ENCODE peak calls at places on chromosomes 7 and 10, in ten cellular contexts. One of them, this sample, is unnamed.

GRCh38 chr10:3961082-3961481 is 176.1 kb upstream of the KLF6 start:
- DNase-seq in epithelial cell of esophagus: no peak
- DNase-seq in Peyer's patch: peak; percentile 73
- DNase-seq in HFF-Myc: no peak
- DNase-seq in fibroblast of mammary gland: no peak
- DNase-seq in heart right ventricle: no peak
- DNase-seq in AG04450: no peak
- DNase-seq in NB4: no peak
- DNase-seq in fibroblast of pulmonary artery: no peak
- DNase-seq in adrenal gland: no peak
- DNase-seq in this sample: no peak

GRCh38 chr7:127477285-127478039 is 85.0 kb upstream of the ZNF800 start:
- DNase-seq in epithelial cell of esophagus: peak; percentile 23
- DNase-seq in Peyer's patch: no peak
- DNase-seq in HFF-Myc: no peak
- DNase-seq in fibroblast of mammary gland: no peak
- DNase-seq in heart right ventricle: no peak
- DNase-seq in AG04450: no peak
- DNase-seq in NB4: no peak
- DNase-seq in fibroblast of pulmonary artery: no peak
- DNase-seq in adrenal gland: peak; percentile 51
- DNase-seq in this sample: no peak

GRCh38 chr7:71077743-71078476 is 54.0 kb upstream of the GALNT17 start:
- DNase-seq in epithelial cell of esophagus: no peak
- DNase-seq in Peyer's patch: no peak
- DNase-seq in HFF-Myc: no peak
- DNase-seq in fibroblast of mammary gland: no peak
- DNase-seq in heart right ventricle: no peak
- DNase-seq in AG04450: no peak
- DNase-seq in NB4: no peak
- DNase-seq in fibroblast of pulmonary artery: no peak
- DNase-seq in adrenal gland: no peak
- DNase-seq in this sample: no peak

GRCh38 chr10:122476034-122476695 is 14.8 kb downstream of the HTRA1 start:
- DNase-seq in epithelial cell of esophagus: peak; percentile 88
- DNase-seq in Peyer's patch: no peak
- DNase-seq in HFF-Myc: no peak
- DNase-seq in fibroblast of mammary gland: no peak
- DNase-seq in heart right ventricle: no peak
- DNase-seq in AG04450: no peak
- DNase-seq in NB4: no peak
- DNase-seq in fibroblast of pulmonary artery: no peak
- DNase-seq in adrenal gland: no peak
- DNase-seq in this sample: no peak

GRCh38 chr10:58952747-58953466 is 223.5 kb upstream of the PHYHIPL start:
- DNase-seq in epithelial cell of esophagus: peak; percentile 58
- DNase-seq in Peyer's patch: peak; percentile 78
- DNase-seq in HFF-Myc: peak; percentile 60
- DNase-seq in fibroblast of mammary gland: peak; percentile 65
- DNase-seq in heart right ventricle: no peak
- DNase-seq in AG04450: no peak
- DNase-seq in NB4: peak; percentile 46
- DNase-seq in fibroblast of pulmonary artery: peak; percentile 69
- DNase-seq in adrenal gland: peak; percentile 86
- DNase-seq in this sample: no peak

GRCh38 chr7:158267737-158268435 is 319.7 kb downstream of the PTPRN2 start:
- DNase-seq in epithelial cell of esophagus: no peak
- DNase-seq in Peyer's patch: no peak
- DNase-seq in HFF-Myc: no peak
- DNase-seq in fibroblast of mammary gland: no peak
- DNase-seq in heart right ventricle: no peak
- DNase-seq in AG04450: no peak
- DNase-seq in NB4: no peak
- DNase-seq in fibroblast of pulmonary artery: no peak
- DNase-seq in adrenal gland: no peak
- DNase-seq in this sample: no peak

GRCh38 chr10:4939224-4940072 is 23.8 kb upstream of the AKR1C1 start:
- DNase-seq in epithelial cell of esophagus: peak; percentile 50
- DNase-seq in Peyer's patch: no peak
- DNase-seq in HFF-Myc: no peak
- DNase-seq in fibroblast of mammary gland: peak; percentile 51
- DNase-seq in heart right ventricle: no peak
- DNase-seq in AG04450: no peak
- DNase-seq in NB4: no peak
- DNase-seq in fibroblast of pulmonary artery: no peak
- DNase-seq in adrenal gland: no peak
- DNase-seq in this sample: no peak

GRCh38 chr10:3622845-3623621 is 162.0 kb downstream of the KLF6 start:
- DNase-seq in epithelial cell of esophagus: no peak
- DNase-seq in Peyer's patch: no peak
- DNase-seq in HFF-Myc: no peak
- DNase-seq in fibroblast of mammary gland: no peak
- DNase-seq in heart right ventricle: no peak
- DNase-seq in AG04450: no peak
- DNase-seq in NB4: no peak
- DNase-seq in fibroblast of pulmonary artery: peak; percentile 22
- DNase-seq in adrenal gland: no peak
- DNase-seq in this sample: no peak

GRCh38 chr7:94301024-94301588 is 93.6 kb upstream of the COL1A2 start:
- DNase-seq in epithelial cell of esophagus: peak; percentile 90
- DNase-seq in Peyer's patch: peak; percentile 73
- DNase-seq in HFF-Myc: peak; percentile 90
- DNase-seq in fibroblast of mammary gland: peak; percentile 98
- DNase-seq in heart right ventricle: peak; percentile 66
- DNase-seq in AG04450: peak; percentile 94
- DNase-seq in NB4: peak; percentile 16
- DNase-seq in fibroblast of pulmonary artery: peak; percentile 97
- DNase-seq in adrenal gland: peak; percentile 90
- DNase-seq in this sample: peak; percentile 79

GRCh38 chr7:24732646-24733413 is 24.4 kb downstream of the GSDME start:
- DNase-seq in epithelial cell of esophagus: peak; percentile 86
- DNase-seq in Peyer's patch: no peak
- DNase-seq in HFF-Myc: no peak
- DNase-seq in fibroblast of mammary gland: peak; percentile 76
- DNase-seq in heart right ventricle: no peak
- DNase-seq in AG04450: peak; percentile 72
- DNase-seq in NB4: peak; percentile 63
- DNase-seq in fibroblast of pulmonary artery: peak; percentile 69
- DNase-seq in adrenal gland: no peak
- DNase-seq in this sample: no peak

GRCh38 chr10:49365675-49366415 is 30.0 kb downstream of the DRGX start:
- DNase-seq in epithelial cell of esophagus: no peak
- DNase-seq in Peyer's patch: no peak
- DNase-seq in HFF-Myc: no peak
- DNase-seq in fibroblast of mammary gland: no peak
- DNase-seq in heart right ventricle: no peak
- DNase-seq in AG04450: no peak
- DNase-seq in NB4: no peak
- DNase-seq in fibroblast of pulmonary artery: no peak
- DNase-seq in adrenal gland: peak; percentile 45
- DNase-seq in this sample: no peak

GRCh38 chr10:120516426-120516825 is 59.4 kb downstream of the PLPP4 start:
- DNase-seq in epithelial cell of esophagus: no peak
- DNase-seq in Peyer's patch: no peak
- DNase-seq in HFF-Myc: no peak
- DNase-seq in fibroblast of mammary gland: no peak
- DNase-seq in heart right ventricle: no peak
- DNase-seq in AG04450: no peak
- DNase-seq in NB4: no peak
- DNase-seq in fibroblast of pulmonary artery: no peak
- DNase-seq in adrenal gland: no peak
- DNase-seq in this sample: no peak

GRCh38 chr10:69703256-69703655 is 73.2 kb downstream of the FAM241B start:
- DNase-seq in epithelial cell of esophagus: no peak
- DNase-seq in Peyer's patch: no peak
- DNase-seq in HFF-Myc: no peak
- DNase-seq in fibroblast of mammary gland: no peak
- DNase-seq in heart right ventricle: no peak
- DNase-seq in AG04450: no peak
- DNase-seq in NB4: no peak
- DNase-seq in fibroblast of pulmonary artery: no peak
- DNase-seq in adrenal gland: no peak
- DNase-seq in this sample: no peak

GRCh38 chr10:122051609-122052385 is 62.8 kb downstream of the TACC2 start:
- DNase-seq in epithelial cell of esophagus: peak; percentile 83
- DNase-seq in Peyer's patch: peak; percentile 72
- DNase-seq in HFF-Myc: peak; percentile 81
- DNase-seq in fibroblast of mammary gland: peak; percentile 68
- DNase-seq in heart right ventricle: peak; percentile 38
- DNase-seq in AG04450: peak; percentile 29
- DNase-seq in NB4: peak; percentile 39
- DNase-seq in fibroblast of pulmonary artery: peak; percentile 81
- DNase-seq in adrenal gland: peak; percentile 80
- DNase-seq in this sample: peak; percentile 44

DNA sequence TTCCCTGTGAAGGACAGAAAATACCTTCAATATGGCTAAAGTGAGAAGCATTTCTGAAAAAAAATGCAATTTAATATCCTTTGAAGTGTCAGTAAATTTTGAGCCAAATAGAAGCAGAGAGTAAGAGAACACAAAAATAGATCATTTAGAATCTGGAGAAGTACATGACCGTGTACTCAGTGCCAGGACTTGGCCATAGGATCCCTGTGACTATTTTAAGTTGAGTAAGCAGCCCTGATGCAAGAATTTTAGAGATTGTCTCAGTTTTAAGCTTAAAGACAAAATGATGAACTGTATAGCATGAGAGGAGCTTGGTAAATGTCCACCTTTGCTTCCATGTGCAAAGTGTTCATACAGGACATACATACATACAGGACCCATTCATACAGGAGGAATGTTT is 2.5 kb downstream of the PTER start:
- DNase-seq in epithelial cell of esophagus: no peak
- DNase-seq in Peyer's patch: no peak
- DNase-seq in HFF-Myc: no peak
- DNase-seq in fibroblast of mammary gland: peak; percentile 50
- DNase-seq in heart right ventricle: no peak
- DNase-seq in AG04450: no peak
- DNase-seq in NB4: peak; percentile 5
- DNase-seq in fibroblast of pulmonary artery: peak; percentile 31
- DNase-seq in adrenal gland: no peak
- DNase-seq in this sample: no peak
- H3K4me3 ChIP-seq in epithelial cell of esophagus: no peak overlapping the region
- H3K4me3 ChIP-seq in Peyer's patch: no peak overlapping the region
- H3K4me3 ChIP-seq in HFF-Myc: no peak overlapping the region
- H3K4me3 ChIP-seq in fibroblast of mammary gland: no peak overlapping the region
- H3K4me3 ChIP-seq in heart right ventricle: no peak overlapping the region
- H3K4me3 ChIP-seq in AG04450: no peak overlapping the region
- H3K4me3 ChIP-seq in NB4: peak overlapping the region; percentile 28
- H3K4me3 ChIP-seq in fibroblast of pulmonary artery: no peak overlapping the region
- H3K4me3 ChIP-seq in adrenal gland: no peak overlapping the region
- H3K4me3 ChIP-seq in this sample: no peak overlapping the region

GRCh38 chr7:7136423-7136822 is 45.9 kb upstream of the C1GALT1 start:
- DNase-seq in epithelial cell of esophagus: no peak
- DNase-seq in Peyer's patch: no peak
- DNase-seq in HFF-Myc: no peak
- DNase-seq in fibroblast of mammary gland: peak; percentile 25
- DNase-seq in heart right ventricle: no peak
- DNase-seq in AG04450: no peak
- DNase-seq in NB4: no peak
- DNase-seq in fibroblast of pulmonary artery: peak; percentile 17
- DNase-seq in adrenal gland: no peak
- DNase-seq in this sample: no peak
- H3K4me3 ChIP-seq in epithelial cell of esophagus: no peak overlapping the region
- H3K4me3 ChIP-seq in Peyer's patch: no peak overlapping the region
- H3K4me3 ChIP-seq in HFF-Myc: no peak overlapping the region
- H3K4me3 ChIP-seq in fibroblast of mammary gland: no peak overlapping the region
- H3K4me3 ChIP-seq in heart right ventricle: no peak overlapping the region
- H3K4me3 ChIP-seq in AG04450: no peak overlapping the region
- H3K4me3 ChIP-seq in NB4: no peak overlapping the region
- H3K4me3 ChIP-seq in fibroblast of pulmonary artery: no peak overlapping the region
- H3K4me3 ChIP-seq in adrenal gland: no peak overlapping the region
- H3K4me3 ChIP-seq in this sample: no peak overlapping the region

GRCh38 chr7:27179030-27179429 is 4.9 kb upstream of the HOXA10 start:
- DNase-seq in epithelial cell of esophagus: no peak
- DNase-seq in Peyer's patch: peak; percentile 46
- DNase-seq in HFF-Myc: no peak
- DNase-seq in fibroblast of mammary gland: no peak
- DNase-seq in heart right ventricle: no peak
- DNase-seq in AG04450: no peak
- DNase-seq in NB4: no peak
- DNase-seq in fibroblast of pulmonary artery: no peak
- DNase-seq in adrenal gland: peak; percentile 39
- DNase-seq in this sample: no peak
- H3K4me3 ChIP-seq in epithelial cell of esophagus: no peak overlapping the region
- H3K4me3 ChIP-seq in Peyer's patch: peak overlapping the region; percentile 34
- H3K4me3 ChIP-seq in HFF-Myc: peak overlapping the region; percentile 83
- H3K4me3 ChIP-seq in fibroblast of mammary gland: no peak overlapping the region
- H3K4me3 ChIP-seq in heart right ventricle: no peak overlapping the region
- H3K4me3 ChIP-seq in AG04450: no peak overlapping the region
- H3K4me3 ChIP-seq in NB4: no peak overlapping the region
- H3K4me3 ChIP-seq in fibroblast of pulmonary artery: no peak overlapping the region
- H3K4me3 ChIP-seq in adrenal gland: no peak overlapping the region
- H3K4me3 ChIP-seq in this sample: no peak overlapping the region

GRCh38 chr7:156038345-156038744 is 226.1 kb upstream of the SHH start:
- DNase-seq in epithelial cell of esophagus: no peak
- DNase-seq in Peyer's patch: no peak
- DNase-seq in HFF-Myc: no peak
- DNase-seq in fibroblast of mammary gland: no peak
- DNase-seq in heart right ventricle: no peak
- DNase-seq in AG04450: no peak
- DNase-seq in NB4: no peak
- DNase-seq in fibroblast of pulmonary artery: no peak
- DNase-seq in adrenal gland: no peak
- DNase-seq in this sample: no peak

GRCh38 chr7:156036153-156036552 is 223.9 kb upstream of the SHH start:
- DNase-seq in epithelial cell of esophagus: no peak
- DNase-seq in Peyer's patch: no peak
- DNase-seq in HFF-Myc: no peak
- DNase-seq in fibroblast of mammary gland: no peak
- DNase-seq in heart right ventricle: no peak
- DNase-seq in AG04450: no peak
- DNase-seq in NB4: no peak
- DNase-seq in fibroblast of pulmonary artery: no peak
- DNase-seq in adrenal gland: no peak
- DNase-seq in this sample: no peak

GRCh38 chr7:156032973-156033372 is 220.7 kb upstream of the SHH start:
- DNase-seq in epithelial cell of esophagus: no peak
- DNase-seq in Peyer's patch: no peak
- DNase-seq in HFF-Myc: no peak
- DNase-seq in fibroblast of mammary gland: no peak
- DNase-seq in heart right ventricle: no peak
- DNase-seq in AG04450: no peak
- DNase-seq in NB4: no peak
- DNase-seq in fibroblast of pulmonary artery: no peak
- DNase-seq in adrenal gland: no peak
- DNase-seq in this sample: no peak

GRCh38 chr7:156031679-156032478 is 219.6 kb upstream of the SHH start:
- DNase-seq in epithelial cell of esophagus: no peak
- DNase-seq in Peyer's patch: peak; percentile 18
- DNase-seq in HFF-Myc: no peak
- DNase-seq in fibroblast of mammary gland: no peak
- DNase-seq in heart right ventricle: no peak
- DNase-seq in AG04450: no peak
- DNase-seq in NB4: no peak
- DNase-seq in fibroblast of pulmonary artery: no peak
- DNase-seq in adrenal gland: peak; percentile 33
- DNase-seq in this sample: no peak

GRCh38 chr7:156034397-156034796 is 222.1 kb upstream of the SHH start:
- DNase-seq in epithelial cell of esophagus: no peak
- DNase-seq in Peyer's patch: no peak
- DNase-seq in HFF-Myc: no peak
- DNase-seq in fibroblast of mammary gland: no peak
- DNase-seq in heart right ventricle: no peak
- DNase-seq in AG04450: no peak
- DNase-seq in NB4: peak; percentile 80
- DNase-seq in fibroblast of pulmonary artery: no peak
- DNase-seq in adrenal gland: no peak
- DNase-seq in this sample: no peak
- H3K4me3 ChIP-seq in epithelial cell of esophagus: no peak overlapping the region
- H3K4me3 ChIP-seq in Peyer's patch: no peak overlapping the region
- H3K4me3 ChIP-seq in HFF-Myc: no peak overlapping the region
- H3K4me3 ChIP-seq in fibroblast of mammary gland: no peak overlapping the region
- H3K4me3 ChIP-seq in heart right ventricle: no peak overlapping the region
- H3K4me3 ChIP-seq in AG04450: no peak overlapping the region
- H3K4me3 ChIP-seq in NB4: no peak overlapping the region
- H3K4me3 ChIP-seq in fibroblast of pulmonary artery: no peak overlapping the region
- H3K4me3 ChIP-seq in adrenal gland: no peak overlapping the region
- H3K4me3 ChIP-seq in this sample: no peak overlapping the region